ENCODE peak calls at places on chromosomes 16 and 17, in four cellular contexts. I is HCT116, X is colonic mucosa, M is mammary epithelial cell. T is an unnamed sample.

GRCh38 chr17:4625181-4625601 is 16.3 kb downstream of the ALOX15 start:
- DNase-seq in I (no peak), X (no peak), M (no peak), T (no peak)

GRCh38 chr16:6091021-6091420 is 993.4 kb upstream of the EEF2KMT start:
- DNase-seq in I (no peak), X (no peak), M (no peak), T (no peak)

GRCh38 chr17:74012465-74012864 is 191.0 kb upstream of the RPL38 start:
- DNase-seq in I (no peak), X (no peak), M (no peak), T (no peak)

GRCh38 chr16:81817789-81818304 is 38.8 kb downstream of the PLCG2 start:
- DNase-seq in I (no peak), X (no peak), M (no peak), T (no peak)

GRCh38 chr17:57372156-57372555 is 115.8 kb downstream of the MSI2 start:
- DNase-seq in I (peak; percentile 75), X (no peak), M (peak; percentile 49), T (peak; percentile 60)

GRCh38 chr16:66650707-66651473 is 45.7 kb downstream of the CMTM4 start:
- DNase-seq in I (peak; percentile 60), X (peak; percentile 85), M (peak; percentile 86), T (peak; percentile 93)

GRCh38 chr16:89363621-89364393 is 126.6 kb downstream of the ANKRD11 start:
- DNase-seq in I (peak; percentile 76), X (no peak), M (peak; percentile 73), T (peak; percentile 57)

GRCh38 chr16:88406096-88407041 is 23.6 kb downstream of the ZNF469 start:
- DNase-seq in I (no peak), X (no peak), M (no peak), T (no peak)

GRCh38 chr17:58084317-58084981 is 1.2 kb downstream of the DYNLL2 start:
- DNase-seq in I (peak; percentile 56), X (peak; percentile 63), M (peak; percentile 44), T (peak; percentile 36)

GRCh38 chr16:51624083-51624775 is 473.2 kb upstream of the SALL1 start:
- DNase-seq in I (no peak), X (no peak), M (peak; percentile 21), T (peak; percentile 9)

GRCh38 chr17:45813051-45813731 is 29.1 kb downstream of the CRHR1 start:
- DNase-seq in I (no peak), X (no peak), M (no peak), T (peak; percentile 15)
- H3K9ac ChIP-seq in I (no peak overlapping the region), X (no peak overlapping the region), M (no peak overlapping the region), T (no peak overlapping the region)

DNA sequence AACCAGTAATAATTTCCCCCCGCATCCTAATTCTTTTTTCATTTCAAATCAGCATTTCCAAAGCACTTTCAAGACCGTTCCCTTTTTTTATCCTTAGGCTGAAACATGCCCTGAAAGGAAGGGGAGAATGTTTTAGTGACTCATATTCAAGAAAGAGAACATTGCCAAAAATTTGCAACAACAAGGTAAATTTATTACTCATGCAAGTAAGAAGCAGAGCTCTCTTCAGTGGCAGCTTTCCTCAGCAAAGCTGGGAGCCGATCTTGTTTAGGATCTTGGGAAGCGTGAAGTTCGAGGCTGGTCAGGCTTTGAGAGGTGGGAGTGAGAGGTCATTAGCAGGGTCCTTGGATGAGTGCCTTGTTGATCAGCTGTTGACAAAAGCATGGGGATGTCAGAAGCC is 129.5 kb downstream of the PRKCA start:
- DNase-seq in I (no peak), X (no peak), M (peak; percentile 75), T (peak; percentile 91)
- H3K4me3 ChIP-seq in I (no peak overlapping the region), X (no peak overlapping the region), M (no peak overlapping the region), T (peak overlapping the region; percentile 60)

GRCh38 chr16:3019594-3020246 is 448 bp upstream of the TNFRSF12A start:
- DNase-seq in I (no peak), X (no peak), M (no peak), T (no peak)
- H3K9ac ChIP-seq in I (peak overlapping the region; percentile 99), X (no peak overlapping the region), M (peak overlapping the region; percentile 34), T (peak overlapping the region; percentile 63)

GRCh38 chr16:3175157-3176153 is 12.5 kb upstream of the OR1F1 start:
- DNase-seq in I (peak; percentile 80), X (no peak), M (peak; percentile 78), T (peak; percentile 44)
- H3K4me3 ChIP-seq in I (peak overlapping the region; percentile 18), X (no peak overlapping the region), M (peak overlapping the region; percentile 29), T (no peak overlapping the region)

GRCh38 chr16:26316683-26317464 is 625.1 kb downstream of the HS3ST4 start:
- DNase-seq in I (no peak), X (no peak), M (no peak), T (no peak)
- H3K9ac ChIP-seq in I (no peak overlapping the region), X (no peak overlapping the region), M (no peak overlapping the region), T (no peak overlapping the region)

DNA sequence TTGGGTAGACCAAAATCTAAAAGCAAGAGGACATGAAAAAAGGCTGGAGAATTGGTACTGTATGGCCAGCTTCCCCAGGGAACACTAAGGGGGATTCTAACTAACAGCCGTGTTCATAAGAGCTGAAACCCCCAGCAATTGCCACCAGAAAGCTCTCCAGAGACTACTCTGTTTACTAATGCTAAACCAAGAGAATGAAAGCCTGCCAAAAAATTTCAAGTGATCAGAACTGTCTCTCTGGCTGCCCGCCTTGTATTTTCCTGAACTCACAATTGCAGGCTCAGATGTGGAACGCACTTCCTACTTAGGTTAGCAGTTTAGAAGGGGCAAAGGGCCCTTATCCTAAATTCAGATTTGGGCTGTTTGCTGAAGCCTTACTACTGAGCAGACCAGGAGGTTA is 24.1 kb downstream of the MYH10 start:
- DNase-seq in I (no peak), X (no peak), M (no peak), T (peak; percentile 16)
- H3K4me3 ChIP-seq in I (no peak overlapping the region), X (no peak overlapping the region), M (no peak overlapping the region), T (peak overlapping the region; percentile 15)

GRCh38 chr17:9002610-9003354 is 18.5 kb upstream of the NTN1 start:
- DNase-seq in I (no peak), X (no peak), M (peak; percentile 28), T (no peak)
- H3K9ac ChIP-seq in I (no peak overlapping the region), X (no peak overlapping the region), M (no peak overlapping the region), T (no peak overlapping the region)